ENCODE peak calls at places on chromosome 11, in five cellular contexts. H, U, D, E and F are unnamed samples.

GRCh38 chr11:71476031-71476430 is 23.0 kb downstream of the NADSYN1 start:
- DNase-seq in H (no peak), U (no peak), D (no peak), E (no peak), F (no peak)

GRCh38 chr11:34308049-34308692 is 49.6 kb downstream of the ABTB2 start:
- DNase-seq in H (no peak), U (no peak), D (no peak), E (no peak), F (no peak)

GRCh38 chr11:113457784-113458183 is 17.4 kb downstream of the DRD2 start:
- DNase-seq in H (no peak), U (no peak), D (no peak), E (no peak), F (no peak)

GRCh38 chr11:112776834-112777793 is 184.1 kb upstream of the NCAM1 start:
- DNase-seq in H (no peak), U (peak; percentile 55), D (no peak), E (peak; percentile 94), F (no peak)

GRCh38 chr11:9367551-9367950 is 16.9 kb upstream of the IPO7 start:
- DNase-seq in H (no peak), U (peak; percentile 60), D (no peak), E (no peak), F (no peak)

GRCh38 chr11:75981546-75981945 is 166.5 kb downstream of the UVRAG start:
- DNase-seq in H (no peak), U (no peak), D (no peak), E (no peak), F (no peak)

GRCh38 chr11:103601230-103601846 is 435.1 kb upstream of the DDI1 start:
- DNase-seq in H (no peak), U (peak; percentile 87), D (peak; percentile 47), E (peak; percentile 66), F (peak; percentile 79)

GRCh38 chr11:73265278-73265810 is 6.8 kb upstream of the P2RY6 start:
- DNase-seq in H (no peak), U (no peak), D (peak; percentile 25), E (no peak), F (peak; percentile 55)

GRCh38 chr11:34270711-34271110 is 87.1 kb downstream of the ABTB2 start:
- DNase-seq in H (no peak), U (no peak), D (no peak), E (no peak), F (no peak)

GRCh38 chr11:70899616-70900015 is 352.8 kb downstream of the SHANK2 start:
- DNase-seq in H (no peak), U (no peak), D (no peak), E (no peak), F (no peak)

GRCh38 chr11:16252373-16252772 is 104.0 kb downstream of the SOX6 start:
- DNase-seq in H (no peak), U (peak; percentile 6), D (no peak), E (peak; percentile 10), F (no peak)

GRCh38 chr11:86510674-86511073 is 136.0 kb downstream of the CCDC81 start:
- DNase-seq in H (no peak), U (no peak), D (no peak), E (no peak), F (no peak)

GRCh38 chr11:128055576-128056217 is 531.7 kb downstream of the ETS1 start:
- DNase-seq in H (no peak), U (no peak), D (no peak), E (no peak), F (no peak)

GRCh38 chr11:128054323-128054910 is 532.9 kb downstream of the ETS1 start:
- DNase-seq in H (no peak), U (no peak), D (peak; percentile 70), E (no peak), F (peak; percentile 26)

GRCh38 chr11:128057786-128058395 is 529.5 kb downstream of the ETS1 start:
- DNase-seq in H (no peak), U (no peak), D (peak; percentile 35), E (no peak), F (no peak)

GRCh38 chr11:128048121-128048520 is 539.2 kb downstream of the ETS1 start:
- DNase-seq in H (no peak), U (no peak), D (no peak), E (no peak), F (no peak)

DNA sequence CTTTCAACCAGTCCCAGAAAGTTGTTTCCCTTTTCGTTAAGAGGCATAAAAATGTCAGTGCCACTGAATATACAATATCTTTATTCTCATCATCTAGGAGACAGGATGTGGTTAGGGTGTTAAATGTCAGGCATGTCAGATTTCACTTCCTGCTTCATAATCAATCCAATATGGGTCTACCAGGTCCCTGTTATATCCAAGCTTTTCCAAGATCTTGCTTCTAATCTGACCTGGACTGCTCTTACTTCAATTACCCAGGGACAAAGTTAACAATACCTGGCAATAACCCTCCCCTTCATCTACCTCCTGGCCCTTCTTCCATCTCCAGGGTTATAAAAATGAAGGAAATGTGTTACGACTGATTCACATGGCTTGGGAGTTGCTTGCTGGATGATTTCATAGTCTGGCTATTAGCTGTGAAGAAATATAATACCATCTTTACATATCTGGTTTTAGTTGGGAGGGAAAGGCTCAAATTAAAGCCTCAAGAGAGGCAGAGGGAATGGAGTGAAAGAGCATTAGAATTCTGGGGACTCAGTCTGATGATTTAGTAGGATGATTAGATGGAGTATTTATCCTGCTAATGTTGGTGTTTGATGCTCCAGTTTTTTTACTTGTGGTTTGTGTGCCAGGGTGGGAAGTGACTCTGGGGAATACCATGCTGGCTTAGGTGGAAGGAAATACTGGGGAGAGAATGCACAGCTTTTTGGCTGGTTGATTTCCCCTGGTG is 534.3 kb downstream of the ETS1 start:
- DNase-seq in H (no peak), U (peak; percentile 60), D (peak; percentile 89), E (no peak), F (peak; percentile 75)
- H3K4me3 ChIP-seq in H (no peak overlapping the region), U (no peak overlapping the region), D (no peak overlapping the region), E (no peak overlapping the region), F (no peak overlapping the region)

DNA sequence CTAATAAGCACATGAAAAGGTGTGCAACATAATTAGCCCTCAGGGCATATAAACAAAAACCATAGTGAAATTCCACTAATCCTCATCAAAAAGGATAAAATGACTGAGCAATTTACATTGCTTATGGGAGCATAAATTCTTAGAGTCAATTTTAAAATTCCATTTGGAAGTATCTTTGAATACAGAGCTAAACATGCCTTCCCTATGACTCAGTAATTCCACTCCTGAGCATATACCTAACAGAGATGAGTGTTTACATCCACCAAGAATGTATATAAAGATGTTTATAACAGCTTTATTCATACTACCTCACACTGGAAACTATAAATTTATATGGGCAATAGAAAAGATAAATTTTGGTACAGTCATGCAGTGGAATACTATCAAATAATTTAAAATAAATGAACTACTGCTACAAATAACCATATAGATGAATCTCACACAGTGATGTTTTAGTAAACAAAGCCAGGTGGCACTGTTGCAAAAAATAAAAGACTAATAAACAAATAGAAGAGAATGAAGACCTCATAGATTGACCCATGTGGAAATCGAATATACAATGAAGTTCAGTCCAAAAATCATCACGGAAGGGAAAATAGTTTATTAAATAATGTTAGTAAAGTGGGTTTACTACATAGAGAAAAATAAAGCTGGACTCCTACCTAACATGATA is 8.2 kb upstream of the OR2D2 start:
- DNase-seq in H (no peak), U (no peak), D (no peak), E (no peak), F (no peak)
- TF ChIP-seq CTCF in H (no peak), U (no peak), D (no peak), E (no peak), F (no peak)

DNA sequence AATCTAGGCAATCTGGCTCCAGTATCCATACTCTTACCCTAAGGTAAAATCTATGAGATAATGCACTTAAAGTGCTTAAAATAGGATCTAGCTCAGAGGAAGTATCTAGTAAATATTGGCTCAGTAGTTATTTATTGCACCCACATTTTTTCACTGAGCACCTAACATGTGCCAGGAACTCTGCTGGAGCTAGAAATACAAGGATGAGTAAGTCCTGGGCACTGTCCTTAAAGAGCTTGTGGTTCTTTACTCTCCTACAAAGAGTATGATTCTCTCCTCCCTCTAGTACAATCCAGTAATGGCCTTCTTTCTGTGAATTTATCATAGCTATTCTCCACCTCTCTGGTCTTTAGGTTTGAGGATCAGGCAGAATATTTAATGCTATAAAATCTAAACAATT is 59.2 kb downstream of the DEUP1 start:
- DNase-seq in H (no peak), U (no peak), D (no peak), E (no peak), F (no peak)
- H3K4me3 ChIP-seq in H (no peak overlapping the region), U (no peak overlapping the region), D (no peak overlapping the region), E (no peak overlapping the region), F (no peak overlapping the region)

GRCh38 chr11:117361432-117361831 is 33.8 kb downstream of the CEP164 start:
- DNase-seq in H (no peak), U (no peak), D (no peak), E (no peak), F (no peak)

GRCh38 chr11:117366875-117367274 is 39.2 kb downstream of the CEP164 start:
- DNase-seq in H (no peak), U (no peak), D (no peak), E (no peak), F (no peak)

GRCh38 chr11:117371453-117371852 is 43.8 kb downstream of the CEP164 start:
- DNase-seq in H (no peak), U (no peak), D (no peak), E (no peak), F (no peak)

GRCh38 chr11:117369521-117369920 is 41.9 kb downstream of the CEP164 start:
- DNase-seq in H (no peak), U (no peak), D (no peak), E (no peak), F (no peak)

DNA sequence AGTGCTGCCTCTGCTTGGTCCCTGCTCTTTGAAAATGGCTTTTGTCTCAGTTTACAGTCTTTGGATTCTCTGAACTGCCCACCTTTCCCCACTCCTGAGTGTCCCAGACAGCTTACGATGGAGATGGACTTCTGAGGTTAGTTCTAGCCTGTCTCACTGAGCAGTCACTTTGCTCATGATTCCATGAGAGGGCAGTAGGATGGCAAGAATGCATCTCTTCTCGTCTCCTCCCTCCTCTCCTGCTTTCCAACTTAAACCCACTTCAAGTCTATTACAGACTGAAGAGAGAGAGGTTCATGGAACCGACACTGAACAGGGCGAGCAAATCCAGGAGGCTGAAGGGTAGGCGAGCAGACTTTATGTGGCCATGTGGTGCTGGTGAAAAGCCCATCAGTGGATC is 38.5 kb downstream of the CEP164 start:
- DNase-seq in H (no peak), U (no peak), D (no peak), E (peak; percentile 71), F (no peak)
- TF ChIP-seq CTCF in H (no peak), U (no peak), D (no peak), E (peak; percentile 69), F (no peak)

GRCh38 chr11:1854132-1854948 is 1.5 kb downstream of the LSP1 start:
- DNase-seq in H (no peak), U (no peak), D (no peak), E (no peak), F (no peak)
- H3K4me3 ChIP-seq in H (no peak overlapping the region), U (no peak overlapping the region), D (no peak overlapping the region), E (no peak overlapping the region), F (no peak overlapping the region)

GRCh38 chr11:78916759-78917158 is 342.1 kb upstream of the NARS2 start:
- DNase-seq in H (no peak), U (no peak), D (no peak), E (no peak), F (no peak)
- TF ChIP-seq CTCF in H (no peak), U (peak; percentile 24), D (peak; percentile 15), E (peak; percentile 14), F (peak; percentile 19)